ENCODE peak calls at places on chromosomes 5 and 9, in four cellular contexts. U is right cardiac atrium, C is tibial nerve, O is foreskin keratinocyte. N is an unnamed sample. For H3K4me1 and H3K27me3, the result is how much of the 10 kb centered on the place peaks cover.

GRCh38 chr5:141547488-141547887 is 58.6 kb downstream of the PCDHGC5 start:
- DNase-seq in U (no peak), C (no peak), O (no peak), N (peak)

GRCh38 chr5:160925281-160925680 is 73.3 kb upstream of the ATP10B start:
- DNase-seq in U (no peak), C (no peak), O (no peak), N (no peak)

GRCh38 chr5:105506692-105507277 is 1944.2 kb upstream of the NUDT12 start:
- DNase-seq in U (no peak), C (no peak), O (no peak), N (peak)

GRCh38 chr5:109407913-109408312 is 1.9 kb downstream of the PJA2 start:
- DNase-seq in U (no peak), C (no peak), O (no peak), N (no peak)

GRCh38 chr5:72457491-72457890 is 49.7 kb downstream of the ZNF366 start:
- DNase-seq in U (no peak), C (no peak), O (no peak), N (no peak)

GRCh38 chr9:79026311-79026710 is 545.5 kb upstream of the TLE4 start:
- DNase-seq in U (no peak), C (no peak), O (peak), N (peak)

GRCh38 chr9:95763006-95763405 is 112.5 kb upstream of the ERCC6L2 start:
- DNase-seq in U (no peak), C (no peak), O (no peak), N (no peak)

GRCh38 chr5:170297589-170298462 is at the start of gene LCP2:
- DNase-seq in U (no peak), C (no peak), O (no peak), N (no peak)

GRCh38 chr5:68924490-68925145 is 169.2 kb upstream of the SLC30A5 start:
- DNase-seq in U (peak), C (no peak), O (peak), N (no peak)

GRCh38 chr5:103393131-103393754 is 134.7 kb downstream of the MACIR start:
- DNase-seq in U (no peak), C (no peak), O (no peak), N (peak)

GRCh38 chr9:36064448-36065037 is 27.8 kb downstream of the RECK start:
- DNase-seq in U (no peak), C (no peak), O (no peak), N (no peak)

GRCh38 chr5:92836861-92837755 is 743.9 kb downstream of the NR2F1-AS1 start:
- DNase-seq in U (no peak), C (no peak), O (no peak), N (no peak)

GRCh38 chr5:93892481-93892880 is 151.1 kb upstream of the POU5F2 start:
- DNase-seq in U (no peak), C (no peak), O (no peak), N (no peak)
- H3K4me1 ChIP-seq in U (under half), C (under half), O (under half), N (under half)

DNA sequence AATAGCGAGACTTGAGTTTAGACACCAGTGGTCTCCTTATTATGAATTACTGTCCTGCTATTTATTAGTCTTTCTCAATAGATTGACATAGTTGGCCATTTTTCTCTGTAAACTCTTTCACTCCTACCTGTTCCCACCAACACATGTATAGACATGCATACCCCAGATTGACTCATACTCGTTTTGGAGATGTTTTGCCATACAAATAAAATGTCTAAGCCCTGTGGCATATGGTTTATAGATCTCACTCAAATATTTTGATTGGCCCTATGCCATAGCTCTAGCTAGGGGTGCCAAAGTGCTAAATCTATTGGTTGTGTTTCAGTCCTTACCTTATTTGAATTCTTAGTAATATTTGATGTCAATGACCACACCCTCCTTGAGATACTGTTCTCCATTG is 42.3 kb downstream of the CAMK4 start:
- DNase-seq in U (no peak), C (no peak), O (peak), N (peak)
- H3K27me3 ChIP-seq in U (under half), C (under half), O (under half), N (under half)

GRCh38 chr5:136164226-136164625 is 28.7 kb downstream of the SMIM32 start:
- DNase-seq in U (no peak), C (no peak), O (no peak), N (no peak)
- H3K4me1 ChIP-seq in U (under half), C (under half), O (under half), N (under half)

GRCh38 chr9:21969011-21969935 is 24.9 kb downstream of the CDKN2A start:
- DNase-seq in U (no peak), C (no peak), O (no peak), N (no peak)
- H3K27me3 ChIP-seq in U (under half), C (under half), O (half or more), N (under half)

GRCh38 chr9:37424204-37424685 is 1.7 kb downstream of the GRHPR start:
- DNase-seq in U (no peak), C (no peak), O (no peak), N (no peak)
- H3K4me1 ChIP-seq in U (under half), C (under half), O (under half), N (under half)

GRCh38 chr9:131280660-131281059 is 4.3 kb upstream of the FAM78A start:
- DNase-seq in U (no peak), C (no peak), O (no peak), N (no peak)
- H3K27me3 ChIP-seq in U (under half), C (under half), O (half or more), N (under half)

GRCh38 chr5:172658869-172659513 is 17.9 kb downstream of the NEURL1B start:
- DNase-seq in U (peak), C (peak), O (no peak), N (no peak)
- H3K4me1 ChIP-seq in U (under half), C (half or more), O (under half), N (under half)

GRCh38 chr9:130663258-130664171 is 879 bp upstream of the PRDM12 start:
- DNase-seq in U (no peak), C (no peak), O (no peak), N (peak)
- H3K27me3 ChIP-seq in U (under half), C (under half), O (half or more), N (under half)

N was measured in SJCRH30.